ENCODE peak calls at places on chromosome 20, in eight cellular contexts. One of them, this sample, is unnamed.

GRCh38 chr20:23629017-23629541 is 8.7 kb downstream of the CST3 start:
- DNase-seq in mammary epithelial cell: peak; percentile 96
- DNase-seq in ovary: no peak
- DNase-seq in CD4-positive, CD25-positive, alpha-beta regulatory T cell: no peak
- DNase-seq in LNCaP clone FGC: no peak
- DNase-seq in fibroblast of the aortic adventitia: peak; percentile 92
- DNase-seq in GM23248: peak; percentile 76
- DNase-seq in prostate gland: no peak
- DNase-seq in this sample: peak; percentile 87

GRCh38 chr20:10132391-10132790 is 86.2 kb upstream of the SNAP25 start:
- DNase-seq in mammary epithelial cell: no peak
- DNase-seq in ovary: no peak
- DNase-seq in CD4-positive, CD25-positive, alpha-beta regulatory T cell: no peak
- DNase-seq in LNCaP clone FGC: no peak
- DNase-seq in fibroblast of the aortic adventitia: no peak
- DNase-seq in GM23248: no peak
- DNase-seq in prostate gland: no peak
- DNase-seq in this sample: no peak

GRCh38 chr20:13703265-13703664 is 64.5 kb upstream of the TASP1 start:
- DNase-seq in mammary epithelial cell: no peak
- DNase-seq in ovary: no peak
- DNase-seq in CD4-positive, CD25-positive, alpha-beta regulatory T cell: no peak
- DNase-seq in LNCaP clone FGC: no peak
- DNase-seq in fibroblast of the aortic adventitia: no peak
- DNase-seq in GM23248: no peak
- DNase-seq in prostate gland: no peak
- DNase-seq in this sample: no peak

GRCh38 chr20:57658447-57659130 is 38.4 kb upstream of the ZBP1 start:
- DNase-seq in mammary epithelial cell: no peak
- DNase-seq in ovary: peak; percentile 33
- DNase-seq in CD4-positive, CD25-positive, alpha-beta regulatory T cell: no peak
- DNase-seq in LNCaP clone FGC: no peak
- DNase-seq in fibroblast of the aortic adventitia: no peak
- DNase-seq in GM23248: no peak
- DNase-seq in prostate gland: peak; percentile 7
- DNase-seq in this sample: no peak

GRCh38 chr20:40868568-40869223 is 159.9 kb upstream of the TOP1 start:
- DNase-seq in mammary epithelial cell: no peak
- DNase-seq in ovary: peak; percentile 62
- DNase-seq in CD4-positive, CD25-positive, alpha-beta regulatory T cell: no peak
- DNase-seq in LNCaP clone FGC: no peak
- DNase-seq in fibroblast of the aortic adventitia: peak; percentile 98
- DNase-seq in GM23248: peak; percentile 71
- DNase-seq in prostate gland: no peak
- DNase-seq in this sample: peak; percentile 88

GRCh38 chr20:45944151-45944964 is 9.9 kb downstream of the PCIF1 start:
- DNase-seq in mammary epithelial cell: peak; percentile 78
- DNase-seq in ovary: no peak
- DNase-seq in CD4-positive, CD25-positive, alpha-beta regulatory T cell: peak; percentile 24
- DNase-seq in LNCaP clone FGC: no peak
- DNase-seq in fibroblast of the aortic adventitia: no peak
- DNase-seq in GM23248: peak; percentile 85
- DNase-seq in prostate gland: no peak
- DNase-seq in this sample: no peak

GRCh38 chr20:39190666-39191570 is 228.8 kb downstream of the DHX35 start:
- DNase-seq in mammary epithelial cell: peak; percentile 82
- DNase-seq in ovary: no peak
- DNase-seq in CD4-positive, CD25-positive, alpha-beta regulatory T cell: no peak
- DNase-seq in LNCaP clone FGC: no peak
- DNase-seq in fibroblast of the aortic adventitia: peak; percentile 4
- DNase-seq in GM23248: peak; percentile 88
- DNase-seq in prostate gland: no peak
- DNase-seq in this sample: peak; percentile 36

GRCh38 chr20:57379263-57379647 is 11.9 kb upstream of the RBM38 start:
- DNase-seq in mammary epithelial cell: no peak
- DNase-seq in ovary: no peak
- DNase-seq in CD4-positive, CD25-positive, alpha-beta regulatory T cell: peak; percentile 29
- DNase-seq in LNCaP clone FGC: no peak
- DNase-seq in fibroblast of the aortic adventitia: no peak
- DNase-seq in GM23248: no peak
- DNase-seq in prostate gland: no peak
- DNase-seq in this sample: no peak

GRCh38 chr20:9015984-9016324 is 52.9 kb upstream of the PLCB4 start:
- DNase-seq in mammary epithelial cell: no peak
- DNase-seq in ovary: no peak
- DNase-seq in CD4-positive, CD25-positive, alpha-beta regulatory T cell: no peak
- DNase-seq in LNCaP clone FGC: no peak
- DNase-seq in fibroblast of the aortic adventitia: peak; percentile 44
- DNase-seq in GM23248: peak; percentile 56
- DNase-seq in prostate gland: no peak
- DNase-seq in this sample: peak; percentile 41

GRCh38 chr20:42483694-42484303 is 705.9 kb downstream of the PTPRT start:
- DNase-seq in mammary epithelial cell: no peak
- DNase-seq in ovary: no peak
- DNase-seq in CD4-positive, CD25-positive, alpha-beta regulatory T cell: no peak
- DNase-seq in LNCaP clone FGC: no peak
- DNase-seq in fibroblast of the aortic adventitia: no peak
- DNase-seq in GM23248: no peak
- DNase-seq in prostate gland: no peak
- DNase-seq in this sample: no peak

GRCh38 chr20:57038608-57039440 is 227.6 kb downstream of the BMP7 start:
- DNase-seq in mammary epithelial cell: no peak
- DNase-seq in ovary: no peak
- DNase-seq in CD4-positive, CD25-positive, alpha-beta regulatory T cell: no peak
- DNase-seq in LNCaP clone FGC: no peak
- DNase-seq in fibroblast of the aortic adventitia: no peak
- DNase-seq in GM23248: peak; percentile 35
- DNase-seq in prostate gland: no peak
- DNase-seq in this sample: peak; percentile 71

GRCh38 chr20:36374995-36375394 is 68.9 kb downstream of the DLGAP4 start:
- DNase-seq in mammary epithelial cell: no peak
- DNase-seq in ovary: no peak
- DNase-seq in CD4-positive, CD25-positive, alpha-beta regulatory T cell: no peak
- DNase-seq in LNCaP clone FGC: no peak
- DNase-seq in fibroblast of the aortic adventitia: no peak
- DNase-seq in GM23248: no peak
- DNase-seq in prostate gland: no peak
- DNase-seq in this sample: no peak

GRCh38 chr20:959996-960615 is 42.0 kb downstream of the RSPO4 start:
- DNase-seq in mammary epithelial cell: no peak
- DNase-seq in ovary: no peak
- DNase-seq in CD4-positive, CD25-positive, alpha-beta regulatory T cell: no peak
- DNase-seq in LNCaP clone FGC: no peak
- DNase-seq in fibroblast of the aortic adventitia: no peak
- DNase-seq in GM23248: no peak
- DNase-seq in prostate gland: no peak
- DNase-seq in this sample: no peak

GRCh38 chr20:61629361-61630239 is 377.5 kb downstream of the CDH4 start:
- DNase-seq in mammary epithelial cell: no peak
- DNase-seq in ovary: no peak
- DNase-seq in CD4-positive, CD25-positive, alpha-beta regulatory T cell: no peak
- DNase-seq in LNCaP clone FGC: no peak
- DNase-seq in fibroblast of the aortic adventitia: no peak
- DNase-seq in GM23248: no peak
- DNase-seq in prostate gland: no peak
- DNase-seq in this sample: no peak

DNA sequence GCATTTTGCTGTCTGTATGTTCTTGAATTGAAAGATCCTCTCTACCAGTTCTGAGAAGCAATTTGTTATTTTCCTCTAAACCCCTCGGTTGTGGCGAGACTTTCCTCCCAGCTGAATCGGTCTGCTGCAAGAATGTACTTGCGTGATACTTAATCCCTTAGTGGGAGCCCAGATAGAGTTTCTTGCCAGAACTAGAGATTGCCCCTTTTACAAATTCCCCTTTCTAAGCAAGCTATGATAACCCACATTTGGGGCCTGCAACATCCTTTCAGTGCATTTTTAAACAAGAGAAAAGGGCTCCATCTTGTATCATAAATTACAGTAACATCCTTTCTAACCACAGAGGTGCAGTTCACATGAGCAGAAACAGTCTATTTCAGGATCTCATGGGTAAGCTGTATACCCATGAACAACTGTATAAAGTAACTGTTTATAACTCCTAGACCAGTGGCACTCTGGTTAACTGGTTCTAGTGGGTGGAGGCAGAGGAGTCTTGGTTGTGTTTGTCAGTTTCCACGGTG is 112.9 kb upstream of the ZNF217 start:
- DNase-seq in mammary epithelial cell: no peak
- DNase-seq in ovary: no peak
- DNase-seq in CD4-positive, CD25-positive, alpha-beta regulatory T cell: peak; percentile 84
- DNase-seq in LNCaP clone FGC: no peak
- DNase-seq in fibroblast of the aortic adventitia: peak; percentile 80
- DNase-seq in GM23248: peak; percentile 16
- DNase-seq in prostate gland: no peak
- DNase-seq in this sample: no peak
- H3K4me3 ChIP-seq in mammary epithelial cell: no peak overlapping the region
- H3K4me3 ChIP-seq in ovary: no peak overlapping the region
- H3K4me3 ChIP-seq in CD4-positive, CD25-positive, alpha-beta regulatory T cell: peak overlapping the region; percentile 61
- H3K4me3 ChIP-seq in LNCaP clone FGC: no peak overlapping the region
- H3K4me3 ChIP-seq in fibroblast of the aortic adventitia: no peak overlapping the region
- H3K4me3 ChIP-seq in GM23248: no peak overlapping the region
- H3K4me3 ChIP-seq in prostate gland: no peak overlapping the region
- H3K4me3 ChIP-seq in this sample: no peak overlapping the region

DNA sequence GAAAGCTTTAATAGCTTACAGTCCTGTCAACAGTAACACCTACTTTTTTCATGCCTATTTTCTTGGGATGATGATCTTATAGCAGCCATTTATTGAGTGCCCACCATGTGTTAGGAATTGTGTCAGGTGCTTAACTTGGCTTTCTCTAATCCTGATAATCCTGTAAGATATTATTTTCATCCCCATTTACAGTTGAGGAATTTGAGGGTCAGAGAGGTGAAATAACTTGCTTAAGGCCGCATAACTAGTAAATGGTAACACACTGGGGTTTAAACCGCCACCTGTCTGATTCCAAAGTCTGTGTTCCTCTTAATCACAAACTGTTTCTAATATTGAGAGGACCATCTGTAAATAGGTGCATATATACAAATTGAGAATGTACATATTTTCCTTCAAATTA is 55.5 kb downstream of the NCOA3 start:
- DNase-seq in mammary epithelial cell: no peak
- DNase-seq in ovary: no peak
- DNase-seq in CD4-positive, CD25-positive, alpha-beta regulatory T cell: no peak
- DNase-seq in LNCaP clone FGC: no peak
- DNase-seq in fibroblast of the aortic adventitia: no peak
- DNase-seq in GM23248: no peak
- DNase-seq in prostate gland: no peak
- DNase-seq in this sample: no peak
- H3K4me3 ChIP-seq in mammary epithelial cell: no peak overlapping the region
- H3K4me3 ChIP-seq in ovary: no peak overlapping the region
- H3K4me3 ChIP-seq in CD4-positive, CD25-positive, alpha-beta regulatory T cell: no peak overlapping the region
- H3K4me3 ChIP-seq in LNCaP clone FGC: no peak overlapping the region
- H3K4me3 ChIP-seq in fibroblast of the aortic adventitia: no peak overlapping the region
- H3K4me3 ChIP-seq in GM23248: no peak overlapping the region
- H3K4me3 ChIP-seq in prostate gland: no peak overlapping the region
- H3K4me3 ChIP-seq in this sample: no peak overlapping the region

DNA sequence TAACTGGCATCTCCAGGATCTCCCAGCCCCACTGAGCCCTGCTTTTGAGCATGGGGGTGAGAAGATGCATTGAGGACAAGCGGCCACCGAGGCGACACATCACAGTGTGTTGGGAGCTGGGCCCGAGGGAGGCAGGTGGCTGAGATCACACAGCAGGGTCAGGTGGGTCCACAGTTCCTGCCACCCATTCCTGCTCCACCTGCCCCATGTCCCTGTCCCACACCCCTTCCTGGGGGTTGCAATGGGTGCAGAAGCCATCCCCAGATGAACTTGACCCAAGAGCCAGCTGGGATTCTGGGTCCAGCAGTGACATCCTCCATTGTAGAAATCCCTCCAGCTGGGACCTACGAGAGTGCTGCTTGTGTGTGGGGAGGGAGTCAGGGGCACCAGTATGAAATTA is 1.0 kb downstream of the TGM2 start:
- DNase-seq in mammary epithelial cell: no peak
- DNase-seq in ovary: no peak
- DNase-seq in CD4-positive, CD25-positive, alpha-beta regulatory T cell: no peak
- DNase-seq in LNCaP clone FGC: no peak
- DNase-seq in fibroblast of the aortic adventitia: no peak
- DNase-seq in GM23248: no peak
- DNase-seq in prostate gland: no peak
- DNase-seq in this sample: no peak
- H3K4me3 ChIP-seq in mammary epithelial cell: no peak overlapping the region
- H3K4me3 ChIP-seq in ovary: peak overlapping the region; percentile 40
- H3K4me3 ChIP-seq in CD4-positive, CD25-positive, alpha-beta regulatory T cell: no peak overlapping the region
- H3K4me3 ChIP-seq in LNCaP clone FGC: no peak overlapping the region
- H3K4me3 ChIP-seq in fibroblast of the aortic adventitia: peak overlapping the region; percentile 71
- H3K4me3 ChIP-seq in GM23248: peak overlapping the region; percentile 64
- H3K4me3 ChIP-seq in prostate gland: peak overlapping the region; percentile 43
- H3K4me3 ChIP-seq in this sample: no peak overlapping the region

GRCh38 chr20:49419785-49420184 is 62.7 kb downstream of the KCNB1 start:
- DNase-seq in mammary epithelial cell: no peak
- DNase-seq in ovary: no peak
- DNase-seq in CD4-positive, CD25-positive, alpha-beta regulatory T cell: no peak
- DNase-seq in LNCaP clone FGC: no peak
- DNase-seq in fibroblast of the aortic adventitia: no peak
- DNase-seq in GM23248: no peak
- DNase-seq in prostate gland: no peak
- DNase-seq in this sample: no peak
- H3K4me3 ChIP-seq in mammary epithelial cell: no peak overlapping the region
- H3K4me3 ChIP-seq in ovary: no peak overlapping the region
- H3K4me3 ChIP-seq in CD4-positive, CD25-positive, alpha-beta regulatory T cell: no peak overlapping the region
- H3K4me3 ChIP-seq in LNCaP clone FGC: no peak overlapping the region
- H3K4me3 ChIP-seq in fibroblast of the aortic adventitia: no peak overlapping the region
- H3K4me3 ChIP-seq in GM23248: no peak overlapping the region
- H3K4me3 ChIP-seq in prostate gland: no peak overlapping the region
- H3K4me3 ChIP-seq in this sample: no peak overlapping the region

GRCh38 chr20:44571367-44571766 is 11.0 kb upstream of the PKIG start:
- DNase-seq in mammary epithelial cell: no peak
- DNase-seq in ovary: no peak
- DNase-seq in CD4-positive, CD25-positive, alpha-beta regulatory T cell: peak; percentile 37
- DNase-seq in LNCaP clone FGC: no peak
- DNase-seq in fibroblast of the aortic adventitia: no peak
- DNase-seq in GM23248: no peak
- DNase-seq in prostate gland: no peak
- DNase-seq in this sample: no peak
- H3K4me3 ChIP-seq in mammary epithelial cell: no peak overlapping the region
- H3K4me3 ChIP-seq in ovary: no peak overlapping the region
- H3K4me3 ChIP-seq in CD4-positive, CD25-positive, alpha-beta regulatory T cell: no peak overlapping the region
- H3K4me3 ChIP-seq in LNCaP clone FGC: no peak overlapping the region
- H3K4me3 ChIP-seq in fibroblast of the aortic adventitia: no peak overlapping the region
- H3K4me3 ChIP-seq in GM23248: no peak overlapping the region
- H3K4me3 ChIP-seq in prostate gland: no peak overlapping the region
- H3K4me3 ChIP-seq in this sample: no peak overlapping the region

This sample was measured in foreskin fibroblast.